ENCODE peak calls at places on chromosomes 2 and 18, in four cellular contexts. One of them, this sample, is unnamed.

GRCh38 chr18:46422552-46423055 is 234.4 kb downstream of the LOXHD1 start:
- DNase-seq in pancreas: no peak
- DNase-seq in spleen: no peak
- DNase-seq in ascending aorta: no peak
- DNase-seq in this sample: no peak

GRCh38 chr2:101152195-101153076 is 1.3 kb upstream of the TBC1D8 start:
- DNase-seq in pancreas: peak; percentile 46
- DNase-seq in spleen: peak; percentile 82
- DNase-seq in ascending aorta: no peak
- DNase-seq in this sample: no peak

GRCh38 chr2:8837795-8838140 is 355 bp upstream of the KIDINS220 start:
- DNase-seq in spleen: no peak
- DNase-seq in pancreas: no peak
- DNase-seq in ascending aorta: no peak
- DNase-seq in this sample: no peak

GRCh38 chr18:48573632-48574293 is 34.9 kb downstream of the CTIF start:
- DNase-seq in pancreas: no peak
- DNase-seq in spleen: peak; percentile 61
- DNase-seq in ascending aorta: no peak
- DNase-seq in this sample: no peak

GRCh38 chr2:99960724-99961566 is 181.4 kb downstream of the AFF3 start:
- DNase-seq in spleen: no peak
- DNase-seq in ascending aorta: no peak
- DNase-seq in pancreas: no peak
- DNase-seq in this sample: no peak

GRCh38 chr18:3652380-3653262 is 202.6 kb downstream of the TGIF1 start:
- DNase-seq in pancreas: no peak
- DNase-seq in ascending aorta: peak; percentile 32
- DNase-seq in spleen: no peak
- DNase-seq in this sample: peak; percentile 99

GRCh38 chr2:33370886-33371285 is 105.6 kb upstream of the RASGRP3 start:
- DNase-seq in ascending aorta: no peak
- DNase-seq in spleen: no peak
- DNase-seq in pancreas: no peak
- DNase-seq in this sample: no peak

GRCh38 chr2:8622924-8623465 is 58.9 kb upstream of the ID2 start:
- DNase-seq in ascending aorta: no peak
- DNase-seq in pancreas: no peak
- DNase-seq in spleen: no peak
- DNase-seq in this sample: no peak

GRCh38 chr2:133040175-133040574 is 370.2 kb upstream of the LYPD1 start:
- DNase-seq in spleen: no peak
- DNase-seq in ascending aorta: no peak
- DNase-seq in pancreas: no peak
- DNase-seq in this sample: peak; percentile 53

GRCh38 chr2:108589786-108590185 is 55.5 kb downstream of the LIMS1 start:
- DNase-seq in ascending aorta: no peak
- DNase-seq in pancreas: no peak
- DNase-seq in spleen: no peak
- DNase-seq in this sample: no peak

GRCh38 chr2:29066989-29067605 is 7.2 kb downstream of the PCARE start:
- DNase-seq in ascending aorta: no peak
- DNase-seq in spleen: no peak
- DNase-seq in pancreas: peak; percentile 80
- DNase-seq in this sample: no peak

GRCh38 chr2:13597176-13597575 is 880.4 kb downstream of the TRIB2 start:
- DNase-seq in ascending aorta: no peak
- DNase-seq in spleen: no peak
- DNase-seq in pancreas: no peak
- DNase-seq in this sample: no peak

GRCh38 chr18:5057348-5058012 is 139.6 kb downstream of the AKAIN1 start:
- DNase-seq in pancreas: peak; percentile 57
- DNase-seq in ascending aorta: no peak
- DNase-seq in spleen: no peak
- DNase-seq in this sample: peak; percentile 18

GRCh38 chr2:19020144-19021099 is 338.0 kb downstream of the OSR1 start:
- DNase-seq in pancreas: no peak
- DNase-seq in spleen: no peak
- DNase-seq in ascending aorta: no peak
- DNase-seq in this sample: no peak

GRCh38 chr2:172836386-172837200 is 100.9 kb downstream of the RAPGEF4 start:
- DNase-seq in pancreas: no peak
- DNase-seq in spleen: no peak
- DNase-seq in ascending aorta: no peak
- DNase-seq in this sample: peak; percentile 59

GRCh38 chr2:204298426-204298825 is 246.8 kb upstream of the PARD3B start:
- DNase-seq in ascending aorta: no peak
- DNase-seq in spleen: no peak
- DNase-seq in pancreas: no peak
- DNase-seq in this sample: no peak

GRCh38 chr2:11344342-11344955 is at the start of gene ROCK2:
- DNase-seq in spleen: peak; percentile 95
- DNase-seq in pancreas: peak; percentile 88
- DNase-seq in ascending aorta: peak; percentile 28
- DNase-seq in this sample: peak; percentile 78

GRCh38 chr2:11346129-11346528 is 1.7 kb upstream of the ROCK2 start:
- DNase-seq in ascending aorta: no peak
- DNase-seq in spleen: no peak
- DNase-seq in pancreas: no peak
- DNase-seq in this sample: no peak

GRCh38 chr2:11344956-11345671 is 678 bp upstream of the ROCK2 start:
- DNase-seq in ascending aorta: no peak
- DNase-seq in spleen: no peak
- DNase-seq in pancreas: peak; percentile 57
- DNase-seq in this sample: peak; percentile 18

GRCh38 chr2:11347403-11347965 is 3.0 kb upstream of the ROCK2 start:
- DNase-seq in pancreas: no peak
- DNase-seq in ascending aorta: no peak
- DNase-seq in spleen: no peak
- DNase-seq in this sample: no peak

GRCh38 chr2:11348209-11348749 is 3.8 kb upstream of the ROCK2 start:
- DNase-seq in ascending aorta: no peak
- DNase-seq in spleen: no peak
- DNase-seq in pancreas: peak; percentile 60
- DNase-seq in this sample: no peak
- H3K27ac ChIP-seq in ascending aorta: no peak overlapping the region
- H3K27ac ChIP-seq in spleen: no peak overlapping the region
- H3K27ac ChIP-seq in pancreas: peak overlapping the region; percentile 67
- H3K27ac ChIP-seq in this sample: no peak overlapping the region

DNA sequence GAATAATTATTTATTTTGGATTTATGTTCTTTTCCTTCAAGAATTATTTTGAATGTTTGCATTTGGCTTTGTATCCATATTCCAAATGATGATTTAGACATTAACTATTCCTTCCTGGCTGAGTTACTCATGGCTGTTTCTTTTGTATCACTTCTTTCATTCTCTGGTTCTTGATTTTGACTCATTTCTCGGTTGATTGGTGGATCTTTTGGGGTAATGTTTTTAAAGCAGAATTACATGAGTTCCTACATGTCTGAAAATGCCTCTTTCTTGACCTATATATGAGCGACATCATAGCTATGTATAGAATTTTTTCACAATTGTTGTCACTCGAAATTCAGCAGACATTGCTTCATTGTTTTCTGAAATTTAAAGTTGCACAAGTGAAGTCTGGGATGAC is 39.5 kb downstream of the CYP26B1 start:
- DNase-seq in pancreas: no peak
- DNase-seq in spleen: no peak
- DNase-seq in ascending aorta: no peak
- DNase-seq in this sample: no peak
- TF ChIP-seq CTCF in pancreas: no peak
- TF ChIP-seq CTCF in spleen: no peak
- TF ChIP-seq CTCF in ascending aorta: no peak
- TF ChIP-seq CTCF in this sample: no peak

DNA sequence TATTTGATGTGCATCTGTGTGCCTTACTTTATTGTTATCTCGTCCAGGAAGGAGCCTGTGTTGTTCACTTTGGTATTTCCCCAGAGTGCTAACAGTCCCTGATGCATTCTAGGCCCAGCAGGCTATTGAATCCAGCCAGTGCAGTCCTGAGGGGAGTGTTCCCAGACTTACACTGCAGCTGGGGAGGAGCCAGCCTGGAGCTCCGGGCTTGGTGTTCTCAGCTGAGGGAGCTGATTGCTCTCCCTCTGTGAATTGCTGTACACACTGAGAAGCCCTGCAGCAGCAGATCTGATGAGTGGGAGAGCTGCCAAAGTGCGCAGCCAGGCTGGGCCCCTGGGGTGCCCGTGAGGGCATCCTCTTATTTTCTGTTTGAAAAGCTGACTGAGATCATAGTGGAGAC is 159.2 kb downstream of the GALNT3 start:
- DNase-seq in ascending aorta: no peak
- DNase-seq in spleen: no peak
- DNase-seq in pancreas: no peak
- DNase-seq in this sample: peak; percentile 61
- H3K4me3 ChIP-seq in ascending aorta: no peak overlapping the region
- H3K4me3 ChIP-seq in spleen: no peak overlapping the region
- H3K4me3 ChIP-seq in pancreas: no peak overlapping the region
- H3K4me3 ChIP-seq in this sample: no peak overlapping the region

GRCh38 chr2:201987426-201987825 is 46.2 kb upstream of the FZD7 start:
- DNase-seq in ascending aorta: no peak
- DNase-seq in pancreas: no peak
- DNase-seq in spleen: no peak
- DNase-seq in this sample: no peak

GRCh38 chr2:201984333-201984732 is 49.3 kb upstream of the FZD7 start:
- DNase-seq in pancreas: no peak
- DNase-seq in ascending aorta: no peak
- DNase-seq in spleen: no peak
- DNase-seq in this sample: no peak

GRCh38 chr2:201984800-201985525 is 48.7 kb upstream of the FZD7 start:
- DNase-seq in ascending aorta: no peak
- DNase-seq in spleen: no peak
- DNase-seq in pancreas: peak; percentile 43
- DNase-seq in this sample: no peak

GRCh38 chr2:201983174-201983573 is 50.5 kb upstream of the FZD7 start:
- DNase-seq in ascending aorta: no peak
- DNase-seq in pancreas: no peak
- DNase-seq in spleen: no peak
- DNase-seq in this sample: no peak

DNA sequence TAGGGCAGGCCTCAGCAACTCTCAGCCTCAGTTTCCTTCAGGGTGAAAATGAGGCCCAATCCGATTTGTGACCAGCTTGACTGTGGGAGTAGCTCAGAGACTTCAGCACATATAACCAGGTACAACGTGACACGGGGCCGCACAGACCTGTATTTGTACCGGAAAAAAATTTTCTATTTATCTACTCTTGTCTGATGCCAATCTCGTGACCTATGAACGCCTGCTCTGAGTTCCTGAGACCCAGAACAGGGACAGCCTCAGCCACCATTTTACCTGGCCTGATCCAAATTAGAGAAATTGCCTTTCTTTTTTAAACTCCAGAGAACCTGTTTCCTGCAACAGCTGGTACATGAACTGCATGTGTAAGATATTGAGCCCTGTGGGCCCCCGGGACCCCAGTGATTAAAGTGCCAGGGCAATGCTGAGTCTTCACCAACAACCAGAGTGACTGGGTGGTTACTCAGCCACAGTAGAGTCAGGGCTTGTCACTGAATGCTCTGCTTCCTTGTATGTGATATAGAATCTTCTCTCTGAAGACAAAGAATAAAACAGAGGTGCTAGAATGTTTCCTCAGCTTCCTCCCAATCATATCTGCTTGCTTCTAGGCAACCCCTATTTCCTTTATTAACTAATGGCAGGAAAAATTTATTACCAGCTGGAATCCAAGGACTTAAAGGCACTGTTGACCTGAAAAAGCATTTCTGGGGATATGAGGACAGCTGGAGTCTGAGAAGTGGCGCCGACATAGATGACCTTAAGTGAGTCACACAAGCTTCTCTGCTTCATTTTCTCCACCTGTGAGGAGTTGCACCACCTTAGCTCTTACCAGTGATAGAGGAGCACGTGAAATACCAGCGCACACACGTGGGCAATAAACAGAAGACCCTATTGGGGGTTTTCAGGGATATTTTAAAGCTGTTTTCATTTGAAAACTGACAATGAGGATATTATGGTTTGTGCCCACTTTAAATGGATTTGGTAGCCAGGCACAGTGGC is 47.6 kb upstream of the FZD7 start:
- DNase-seq in pancreas: no peak
- DNase-seq in spleen: no peak
- DNase-seq in ascending aorta: no peak
- DNase-seq in this sample: no peak
- H3K27ac ChIP-seq in pancreas: no peak overlapping the region
- H3K27ac ChIP-seq in spleen: no peak overlapping the region
- H3K27ac ChIP-seq in ascending aorta: no peak overlapping the region
- H3K27ac ChIP-seq in this sample: no peak overlapping the region

GRCh38 chr2:148645135-148645924 is 779 bp downstream of the EPC2 start:
- DNase-seq in pancreas: peak; percentile 97
- DNase-seq in ascending aorta: peak; percentile 75
- DNase-seq in spleen: peak; percentile 99
- DNase-seq in this sample: peak; percentile 82
- TF ChIP-seq CTCF in pancreas: peak; percentile 17
- TF ChIP-seq CTCF in ascending aorta: no peak
- TF ChIP-seq CTCF in spleen: peak; percentile 36
- TF ChIP-seq CTCF in this sample: peak; percentile 53

GRCh38 chr18:51194604-51195003 is 2.9 kb downstream of the MEX3C start:
- DNase-seq in ascending aorta: no peak
- DNase-seq in spleen: no peak
- DNase-seq in pancreas: no peak
- DNase-seq in this sample: no peak

GRCh38 chr18:51196116-51196810 is 1.2 kb downstream of the MEX3C start:
- DNase-seq in spleen: peak; percentile 93
- DNase-seq in ascending aorta: no peak
- DNase-seq in pancreas: peak; percentile 53
- DNase-seq in this sample: peak; percentile 14

GRCh38 chr18:51193621-51194287 is 3.7 kb downstream of the MEX3C start:
- DNase-seq in pancreas: no peak
- DNase-seq in spleen: no peak
- DNase-seq in ascending aorta: no peak
- DNase-seq in this sample: no peak

GRCh38 chr18:51195602-51196115 is 1.8 kb downstream of the MEX3C start:
- DNase-seq in spleen: no peak
- DNase-seq in pancreas: no peak
- DNase-seq in ascending aorta: no peak
- DNase-seq in this sample: peak; percentile 34

GRCh38 chr18:51195086-51195601 is 2.3 kb downstream of the MEX3C start:
- DNase-seq in spleen: no peak
- DNase-seq in pancreas: no peak
- DNase-seq in ascending aorta: no peak
- DNase-seq in this sample: no peak
- H3K4me3 ChIP-seq in spleen: peak overlapping the region; percentile 73
- H3K4me3 ChIP-seq in pancreas: peak overlapping the region; percentile 69
- H3K4me3 ChIP-seq in ascending aorta: peak overlapping the region; percentile 82
- H3K4me3 ChIP-seq in this sample: peak overlapping the region; percentile 93